ENCODE peak calls at places on chromosomes 13 and 19, in nine cellular contexts. One of them, this sample, is unnamed.

GRCh38 chr13:28161370-28161769 is 23.0 kb downstream of the PAN3 start:
- DNase-seq in NCI-H2029: no peak
- DNase-seq in SW480: peak; percentile 36
- DNase-seq in activated T-helper 2 cell treated with anti-CD3 and anti-CD28 coated beads, Interferon-gamma antibody, Interleukin-2, Interleukin-4, amounts not matched to agents 10 μg/mL and 5 μg/mL and 100 μg/mL, durations not matched to agents 14 hours and 24 hours and 36 hours: no peak
- DNase-seq in left lung: no peak
- DNase-seq in NCI-H2081: no peak
- DNase-seq in T-helper 17 cell: no peak
- DNase-seq in MM.1S: no peak
- DNase-seq in iris pigment epithelial cell: peak; percentile 59
- DNase-seq in this sample: no peak

GRCh38 chr13:27622102-27622820 is 569 bp downstream of the POLR1D start:
- DNase-seq in NCI-H2029: no peak
- DNase-seq in SW480: peak; percentile 46
- DNase-seq in activated T-helper 2 cell treated with anti-CD3 and anti-CD28 coated beads, Interferon-gamma antibody, Interleukin-2, Interleukin-4, amounts not matched to agents 10 μg/mL and 5 μg/mL and 100 μg/mL, durations not matched to agents 14 hours and 24 hours and 36 hours: no peak
- DNase-seq in left lung: no peak
- DNase-seq in NCI-H2081: no peak
- DNase-seq in T-helper 17 cell: peak; percentile 5
- DNase-seq in MM.1S: no peak
- DNase-seq in iris pigment epithelial cell: peak; percentile 28
- DNase-seq in this sample: no peak

GRCh38 chr19:4345656-4346383 is 2.5 kb downstream of the MPND start:
- DNase-seq in NCI-H2029: no peak
- DNase-seq in SW480: no peak
- DNase-seq in activated T-helper 2 cell treated with anti-CD3 and anti-CD28 coated beads, Interferon-gamma antibody, Interleukin-2, Interleukin-4, amounts not matched to agents 10 μg/mL and 5 μg/mL and 100 μg/mL, durations not matched to agents 14 hours and 24 hours and 36 hours: no peak
- DNase-seq in left lung: peak; percentile 56
- DNase-seq in NCI-H2081: no peak
- DNase-seq in T-helper 17 cell: no peak
- DNase-seq in MM.1S: no peak
- DNase-seq in iris pigment epithelial cell: no peak
- DNase-seq in this sample: no peak

GRCh38 chr13:76307157-76307556 is 579.0 kb downstream of the KCTD12 start:
- DNase-seq in NCI-H2029: no peak
- DNase-seq in SW480: no peak
- DNase-seq in activated T-helper 2 cell treated with anti-CD3 and anti-CD28 coated beads, Interferon-gamma antibody, Interleukin-2, Interleukin-4, amounts not matched to agents 10 μg/mL and 5 μg/mL and 100 μg/mL, durations not matched to agents 14 hours and 24 hours and 36 hours: no peak
- DNase-seq in left lung: no peak
- DNase-seq in NCI-H2081: no peak
- DNase-seq in T-helper 17 cell: no peak
- DNase-seq in MM.1S: no peak
- DNase-seq in iris pigment epithelial cell: peak; percentile 67
- DNase-seq in this sample: no peak

GRCh38 chr13:33626407-33626806 is 191.5 kb upstream of the RFC3 start:
- DNase-seq in NCI-H2029: no peak
- DNase-seq in SW480: no peak
- DNase-seq in activated T-helper 2 cell treated with anti-CD3 and anti-CD28 coated beads, Interferon-gamma antibody, Interleukin-2, Interleukin-4, amounts not matched to agents 10 μg/mL and 5 μg/mL and 100 μg/mL, durations not matched to agents 14 hours and 24 hours and 36 hours: no peak
- DNase-seq in left lung: no peak
- DNase-seq in NCI-H2081: no peak
- DNase-seq in T-helper 17 cell: no peak
- DNase-seq in MM.1S: no peak
- DNase-seq in iris pigment epithelial cell: no peak
- DNase-seq in this sample: no peak

GRCh38 chr19:52007436-52007804 is 591 bp downstream of the ZNF615 start:
- DNase-seq in NCI-H2029: no peak
- DNase-seq in SW480: no peak
- DNase-seq in activated T-helper 2 cell treated with anti-CD3 and anti-CD28 coated beads, Interferon-gamma antibody, Interleukin-2, Interleukin-4, amounts not matched to agents 10 μg/mL and 5 μg/mL and 100 μg/mL, durations not matched to agents 14 hours and 24 hours and 36 hours: no peak
- DNase-seq in left lung: no peak
- DNase-seq in NCI-H2081: no peak
- DNase-seq in T-helper 17 cell: no peak
- DNase-seq in MM.1S: no peak
- DNase-seq in iris pigment epithelial cell: no peak
- DNase-seq in this sample: no peak

GRCh38 chr13:49681837-49682236 is 9.4 kb downstream of the EBPL start:
- DNase-seq in NCI-H2029: no peak
- DNase-seq in SW480: peak; percentile 59
- DNase-seq in activated T-helper 2 cell treated with anti-CD3 and anti-CD28 coated beads, Interferon-gamma antibody, Interleukin-2, Interleukin-4, amounts not matched to agents 10 μg/mL and 5 μg/mL and 100 μg/mL, durations not matched to agents 14 hours and 24 hours and 36 hours: no peak
- DNase-seq in left lung: no peak
- DNase-seq in NCI-H2081: peak; percentile 44
- DNase-seq in T-helper 17 cell: no peak
- DNase-seq in MM.1S: no peak
- DNase-seq in iris pigment epithelial cell: peak; percentile 62
- DNase-seq in this sample: no peak

GRCh38 chr13:101209206-101209893 is 207.0 kb downstream of the NALCN start:
- DNase-seq in NCI-H2029: no peak
- DNase-seq in SW480: no peak
- DNase-seq in activated T-helper 2 cell treated with anti-CD3 and anti-CD28 coated beads, Interferon-gamma antibody, Interleukin-2, Interleukin-4, amounts not matched to agents 10 μg/mL and 5 μg/mL and 100 μg/mL, durations not matched to agents 14 hours and 24 hours and 36 hours: no peak
- DNase-seq in left lung: no peak
- DNase-seq in NCI-H2081: no peak
- DNase-seq in T-helper 17 cell: no peak
- DNase-seq in MM.1S: no peak
- DNase-seq in iris pigment epithelial cell: peak; percentile 27
- DNase-seq in this sample: no peak

GRCh38 chr19:30830875-30831274 is 458.7 kb downstream of the ZNF536 start:
- DNase-seq in NCI-H2029: no peak
- DNase-seq in SW480: no peak
- DNase-seq in activated T-helper 2 cell treated with anti-CD3 and anti-CD28 coated beads, Interferon-gamma antibody, Interleukin-2, Interleukin-4, amounts not matched to agents 10 μg/mL and 5 μg/mL and 100 μg/mL, durations not matched to agents 14 hours and 24 hours and 36 hours: no peak
- DNase-seq in left lung: no peak
- DNase-seq in NCI-H2081: no peak
- DNase-seq in T-helper 17 cell: no peak
- DNase-seq in MM.1S: no peak
- DNase-seq in iris pigment epithelial cell: no peak
- DNase-seq in this sample: no peak

GRCh38 chr19:5718579-5719273 is 1.2 kb downstream of the LONP1 start:
- DNase-seq in NCI-H2029: no peak
- DNase-seq in SW480: peak; percentile 78
- DNase-seq in activated T-helper 2 cell treated with anti-CD3 and anti-CD28 coated beads, Interferon-gamma antibody, Interleukin-2, Interleukin-4, amounts not matched to agents 10 μg/mL and 5 μg/mL and 100 μg/mL, durations not matched to agents 14 hours and 24 hours and 36 hours: peak; percentile 42
- DNase-seq in left lung: no peak
- DNase-seq in NCI-H2081: no peak
- DNase-seq in T-helper 17 cell: no peak
- DNase-seq in MM.1S: peak; percentile 38
- DNase-seq in iris pigment epithelial cell: peak; percentile 90
- DNase-seq in this sample: no peak

GRCh38 chr19:38351865-38352395 is 16.3 kb downstream of the CATSPERG start:
- DNase-seq in NCI-H2029: no peak
- DNase-seq in SW480: no peak
- DNase-seq in activated T-helper 2 cell treated with anti-CD3 and anti-CD28 coated beads, Interferon-gamma antibody, Interleukin-2, Interleukin-4, amounts not matched to agents 10 μg/mL and 5 μg/mL and 100 μg/mL, durations not matched to agents 14 hours and 24 hours and 36 hours: no peak
- DNase-seq in left lung: no peak
- DNase-seq in NCI-H2081: no peak
- DNase-seq in T-helper 17 cell: no peak
- DNase-seq in MM.1S: no peak
- DNase-seq in iris pigment epithelial cell: no peak
- DNase-seq in this sample: no peak

GRCh38 chr19:12796146-12797071 is 5.1 kb downstream of the JUNB start:
- DNase-seq in NCI-H2029: peak; percentile 70
- DNase-seq in SW480: peak; percentile 80
- DNase-seq in activated T-helper 2 cell treated with anti-CD3 and anti-CD28 coated beads, Interferon-gamma antibody, Interleukin-2, Interleukin-4, amounts not matched to agents 10 μg/mL and 5 μg/mL and 100 μg/mL, durations not matched to agents 14 hours and 24 hours and 36 hours: peak; percentile 73
- DNase-seq in left lung: peak; percentile 87
- DNase-seq in NCI-H2081: peak; percentile 70
- DNase-seq in T-helper 17 cell: peak; percentile 65
- DNase-seq in MM.1S: peak; percentile 67
- DNase-seq in iris pigment epithelial cell: peak; percentile 67
- DNase-seq in this sample: peak; percentile 88

GRCh38 chr13:82719987-82720386 is 1162.3 kb downstream of the SLITRK1 start:
- DNase-seq in NCI-H2029: no peak
- DNase-seq in SW480: no peak
- DNase-seq in activated T-helper 2 cell treated with anti-CD3 and anti-CD28 coated beads, Interferon-gamma antibody, Interleukin-2, Interleukin-4, amounts not matched to agents 10 μg/mL and 5 μg/mL and 100 μg/mL, durations not matched to agents 14 hours and 24 hours and 36 hours: no peak
- DNase-seq in left lung: no peak
- DNase-seq in NCI-H2081: no peak
- DNase-seq in T-helper 17 cell: no peak
- DNase-seq in MM.1S: no peak
- DNase-seq in iris pigment epithelial cell: no peak
- DNase-seq in this sample: no peak

GRCh38 chr19:47020992-47021496 is 1.4 kb downstream of the NPAS1 start:
- DNase-seq in NCI-H2029: no peak
- DNase-seq in SW480: no peak
- DNase-seq in activated T-helper 2 cell treated with anti-CD3 and anti-CD28 coated beads, Interferon-gamma antibody, Interleukin-2, Interleukin-4, amounts not matched to agents 10 μg/mL and 5 μg/mL and 100 μg/mL, durations not matched to agents 14 hours and 24 hours and 36 hours: no peak
- DNase-seq in left lung: peak; percentile 69
- DNase-seq in NCI-H2081: no peak
- DNase-seq in T-helper 17 cell: no peak
- DNase-seq in MM.1S: no peak
- DNase-seq in iris pigment epithelial cell: no peak
- DNase-seq in this sample: no peak

GRCh38 chr13:38395505-38395803 is 45.8 kb downstream of the UFM1 start:
- DNase-seq in NCI-H2029: no peak
- DNase-seq in SW480: peak; percentile 18
- DNase-seq in activated T-helper 2 cell treated with anti-CD3 and anti-CD28 coated beads, Interferon-gamma antibody, Interleukin-2, Interleukin-4, amounts not matched to agents 10 μg/mL and 5 μg/mL and 100 μg/mL, durations not matched to agents 14 hours and 24 hours and 36 hours: no peak
- DNase-seq in left lung: no peak
- DNase-seq in NCI-H2081: no peak
- DNase-seq in T-helper 17 cell: no peak
- DNase-seq in MM.1S: no peak
- DNase-seq in iris pigment epithelial cell: peak; percentile 81
- DNase-seq in this sample: no peak

GRCh38 chr19:10727599-10728250 is 9.8 kb downstream of the DNM2 start:
- DNase-seq in NCI-H2029: no peak
- DNase-seq in SW480: no peak
- DNase-seq in activated T-helper 2 cell treated with anti-CD3 and anti-CD28 coated beads, Interferon-gamma antibody, Interleukin-2, Interleukin-4, amounts not matched to agents 10 μg/mL and 5 μg/mL and 100 μg/mL, durations not matched to agents 14 hours and 24 hours and 36 hours: no peak
- DNase-seq in left lung: no peak
- DNase-seq in NCI-H2081: peak; percentile 90
- DNase-seq in T-helper 17 cell: no peak
- DNase-seq in MM.1S: no peak
- DNase-seq in iris pigment epithelial cell: no peak
- DNase-seq in this sample: no peak

GRCh38 chr19:40768936-40769335 is 6.4 kb upstream of the MIA start:
- DNase-seq in NCI-H2029: no peak
- DNase-seq in SW480: peak; percentile 54
- DNase-seq in activated T-helper 2 cell treated with anti-CD3 and anti-CD28 coated beads, Interferon-gamma antibody, Interleukin-2, Interleukin-4, amounts not matched to agents 10 μg/mL and 5 μg/mL and 100 μg/mL, durations not matched to agents 14 hours and 24 hours and 36 hours: no peak
- DNase-seq in left lung: no peak
- DNase-seq in NCI-H2081: no peak
- DNase-seq in T-helper 17 cell: no peak
- DNase-seq in MM.1S: no peak
- DNase-seq in iris pigment epithelial cell: no peak
- DNase-seq in this sample: no peak

GRCh38 chr19:51372649-51373504 is at the start of gene NKG7:
- DNase-seq in NCI-H2029: no peak
- DNase-seq in SW480: no peak
- DNase-seq in activated T-helper 2 cell treated with anti-CD3 and anti-CD28 coated beads, Interferon-gamma antibody, Interleukin-2, Interleukin-4, amounts not matched to agents 10 μg/mL and 5 μg/mL and 100 μg/mL, durations not matched to agents 14 hours and 24 hours and 36 hours: peak; percentile 72
- DNase-seq in left lung: no peak
- DNase-seq in NCI-H2081: no peak
- DNase-seq in T-helper 17 cell: no peak
- DNase-seq in MM.1S: no peak
- DNase-seq in iris pigment epithelial cell: no peak
- DNase-seq in this sample: peak; percentile 48

GRCh38 chr13:29428992-29429315 is 166.5 kb downstream of the SLC7A1 start:
- DNase-seq in NCI-H2029: no peak
- DNase-seq in SW480: no peak
- DNase-seq in activated T-helper 2 cell treated with anti-CD3 and anti-CD28 coated beads, Interferon-gamma antibody, Interleukin-2, Interleukin-4, amounts not matched to agents 10 μg/mL and 5 μg/mL and 100 μg/mL, durations not matched to agents 14 hours and 24 hours and 36 hours: no peak
- DNase-seq in left lung: no peak
- DNase-seq in NCI-H2081: no peak
- DNase-seq in T-helper 17 cell: no peak
- DNase-seq in MM.1S: no peak
- DNase-seq in iris pigment epithelial cell: no peak
- DNase-seq in this sample: no peak

GRCh38 chr19:56508282-56508778 is 675 bp downstream of the ZNF471 start:
- DNase-seq in NCI-H2029: no peak
- DNase-seq in SW480: no peak
- DNase-seq in activated T-helper 2 cell treated with anti-CD3 and anti-CD28 coated beads, Interferon-gamma antibody, Interleukin-2, Interleukin-4, amounts not matched to agents 10 μg/mL and 5 μg/mL and 100 μg/mL, durations not matched to agents 14 hours and 24 hours and 36 hours: no peak
- DNase-seq in left lung: no peak
- DNase-seq in NCI-H2081: no peak
- DNase-seq in T-helper 17 cell: no peak
- DNase-seq in MM.1S: no peak
- DNase-seq in iris pigment epithelial cell: no peak
- DNase-seq in this sample: peak; percentile 38

GRCh38 chr19:43105496-43105895 is 23.0 kb upstream of the PSG2 start:
- DNase-seq in NCI-H2029: no peak
- DNase-seq in SW480: no peak
- DNase-seq in activated T-helper 2 cell treated with anti-CD3 and anti-CD28 coated beads, Interferon-gamma antibody, Interleukin-2, Interleukin-4, amounts not matched to agents 10 μg/mL and 5 μg/mL and 100 μg/mL, durations not matched to agents 14 hours and 24 hours and 36 hours: no peak
- DNase-seq in left lung: no peak
- DNase-seq in NCI-H2081: no peak
- DNase-seq in T-helper 17 cell: no peak
- DNase-seq in MM.1S: no peak
- DNase-seq in iris pigment epithelial cell: no peak
- DNase-seq in this sample: no peak

GRCh38 chr13:113555141-113555540 is 29.4 kb upstream of the TFDP1 start:
- DNase-seq in NCI-H2029: no peak
- DNase-seq in SW480: no peak
- DNase-seq in activated T-helper 2 cell treated with anti-CD3 and anti-CD28 coated beads, Interferon-gamma antibody, Interleukin-2, Interleukin-4, amounts not matched to agents 10 μg/mL and 5 μg/mL and 100 μg/mL, durations not matched to agents 14 hours and 24 hours and 36 hours: no peak
- DNase-seq in left lung: peak; percentile 11
- DNase-seq in NCI-H2081: no peak
- DNase-seq in T-helper 17 cell: no peak
- DNase-seq in MM.1S: no peak
- DNase-seq in iris pigment epithelial cell: no peak
- DNase-seq in this sample: peak; percentile 25

GRCh38 chr13:52980695-52981094 is 47.9 kb upstream of the OLFM4 start:
- DNase-seq in NCI-H2029: no peak
- DNase-seq in SW480: peak; percentile 26
- DNase-seq in activated T-helper 2 cell treated with anti-CD3 and anti-CD28 coated beads, Interferon-gamma antibody, Interleukin-2, Interleukin-4, amounts not matched to agents 10 μg/mL and 5 μg/mL and 100 μg/mL, durations not matched to agents 14 hours and 24 hours and 36 hours: no peak
- DNase-seq in left lung: no peak
- DNase-seq in NCI-H2081: no peak
- DNase-seq in T-helper 17 cell: no peak
- DNase-seq in MM.1S: no peak
- DNase-seq in iris pigment epithelial cell: no peak
- DNase-seq in this sample: no peak

GRCh38 chr13:74052402-74052928 is 81.7 kb downstream of the KLF12 start:
- DNase-seq in NCI-H2029: no peak
- DNase-seq in SW480: no peak
- DNase-seq in activated T-helper 2 cell treated with anti-CD3 and anti-CD28 coated beads, Interferon-gamma antibody, Interleukin-2, Interleukin-4, amounts not matched to agents 10 μg/mL and 5 μg/mL and 100 μg/mL, durations not matched to agents 14 hours and 24 hours and 36 hours: no peak
- DNase-seq in left lung: no peak
- DNase-seq in NCI-H2081: no peak
- DNase-seq in T-helper 17 cell: no peak
- DNase-seq in MM.1S: no peak
- DNase-seq in iris pigment epithelial cell: no peak
- DNase-seq in this sample: no peak

GRCh38 chr13:111630411-111630810 is 310.0 kb downstream of the TEX29 start:
- DNase-seq in NCI-H2029: no peak
- DNase-seq in SW480: no peak
- DNase-seq in activated T-helper 2 cell treated with anti-CD3 and anti-CD28 coated beads, Interferon-gamma antibody, Interleukin-2, Interleukin-4, amounts not matched to agents 10 μg/mL and 5 μg/mL and 100 μg/mL, durations not matched to agents 14 hours and 24 hours and 36 hours: no peak
- DNase-seq in left lung: no peak
- DNase-seq in NCI-H2081: no peak
- DNase-seq in T-helper 17 cell: no peak
- DNase-seq in MM.1S: no peak
- DNase-seq in iris pigment epithelial cell: no peak
- DNase-seq in this sample: no peak

GRCh38 chr13:44312898-44313551 is 60.6 kb upstream of the SERP2 start:
- DNase-seq in NCI-H2029: peak; percentile 43
- DNase-seq in SW480: peak; percentile 81
- DNase-seq in activated T-helper 2 cell treated with anti-CD3 and anti-CD28 coated beads, Interferon-gamma antibody, Interleukin-2, Interleukin-4, amounts not matched to agents 10 μg/mL and 5 μg/mL and 100 μg/mL, durations not matched to agents 14 hours and 24 hours and 36 hours: no peak
- DNase-seq in left lung: no peak
- DNase-seq in NCI-H2081: no peak
- DNase-seq in T-helper 17 cell: no peak
- DNase-seq in MM.1S: no peak
- DNase-seq in iris pigment epithelial cell: peak; percentile 86
- DNase-seq in this sample: no peak

GRCh38 chr13:28531195-28531955 is 36.4 kb upstream of the FLT1 start:
- DNase-seq in NCI-H2029: no peak
- DNase-seq in SW480: peak; percentile 37
- DNase-seq in activated T-helper 2 cell treated with anti-CD3 and anti-CD28 coated beads, Interferon-gamma antibody, Interleukin-2, Interleukin-4, amounts not matched to agents 10 μg/mL and 5 μg/mL and 100 μg/mL, durations not matched to agents 14 hours and 24 hours and 36 hours: no peak
- DNase-seq in left lung: no peak
- DNase-seq in NCI-H2081: no peak
- DNase-seq in T-helper 17 cell: no peak
- DNase-seq in MM.1S: no peak
- DNase-seq in iris pigment epithelial cell: no peak
- DNase-seq in this sample: no peak

GRCh38 chr13:111480976-111481375 is 160.5 kb downstream of the TEX29 start:
- DNase-seq in NCI-H2029: peak; percentile 81
- DNase-seq in SW480: no peak
- DNase-seq in activated T-helper 2 cell treated with anti-CD3 and anti-CD28 coated beads, Interferon-gamma antibody, Interleukin-2, Interleukin-4, amounts not matched to agents 10 μg/mL and 5 μg/mL and 100 μg/mL, durations not matched to agents 14 hours and 24 hours and 36 hours: no peak
- DNase-seq in left lung: peak; percentile 67
- DNase-seq in NCI-H2081: peak; percentile 95
- DNase-seq in T-helper 17 cell: no peak
- DNase-seq in MM.1S: no peak
- DNase-seq in iris pigment epithelial cell: no peak
- DNase-seq in this sample: peak; percentile 59

GRCh38 chr13:52599037-52599852 is 43.0 kb upstream of the HNRNPA1L2 start:
- DNase-seq in NCI-H2029: no peak
- DNase-seq in SW480: no peak
- DNase-seq in activated T-helper 2 cell treated with anti-CD3 and anti-CD28 coated beads, Interferon-gamma antibody, Interleukin-2, Interleukin-4, amounts not matched to agents 10 μg/mL and 5 μg/mL and 100 μg/mL, durations not matched to agents 14 hours and 24 hours and 36 hours: no peak
- DNase-seq in left lung: no peak
- DNase-seq in NCI-H2081: no peak
- DNase-seq in T-helper 17 cell: no peak
- DNase-seq in MM.1S: no peak
- DNase-seq in iris pigment epithelial cell: peak; percentile 74
- DNase-seq in this sample: no peak

GRCh38 chr13:112174476-112175110 is 107.6 kb downstream of the SOX1 start:
- DNase-seq in NCI-H2029: no peak
- DNase-seq in SW480: peak; percentile 87
- DNase-seq in activated T-helper 2 cell treated with anti-CD3 and anti-CD28 coated beads, Interferon-gamma antibody, Interleukin-2, Interleukin-4, amounts not matched to agents 10 μg/mL and 5 μg/mL and 100 μg/mL, durations not matched to agents 14 hours and 24 hours and 36 hours: no peak
- DNase-seq in left lung: no peak
- DNase-seq in NCI-H2081: no peak
- DNase-seq in T-helper 17 cell: no peak
- DNase-seq in MM.1S: peak; percentile 33
- DNase-seq in iris pigment epithelial cell: no peak
- DNase-seq in this sample: no peak

GRCh38 chr19:43305642-43306041 is 36.3 kb upstream of the PSG9 start:
- DNase-seq in NCI-H2029: no peak
- DNase-seq in SW480: no peak
- DNase-seq in activated T-helper 2 cell treated with anti-CD3 and anti-CD28 coated beads, Interferon-gamma antibody, Interleukin-2, Interleukin-4, amounts not matched to agents 10 μg/mL and 5 μg/mL and 100 μg/mL, durations not matched to agents 14 hours and 24 hours and 36 hours: no peak
- DNase-seq in left lung: no peak
- DNase-seq in NCI-H2081: no peak
- DNase-seq in T-helper 17 cell: no peak
- DNase-seq in MM.1S: no peak
- DNase-seq in iris pigment epithelial cell: no peak
- DNase-seq in this sample: no peak